ENCODE peak calls at places on chromosome 13, in six cellular contexts. G is fibroblast of lung, O is HepG2, V is PC-3, X is MM.1S, U is neural progenitor cell. B is an unnamed sample. For H3K36me3, the result is how much of the 10 kb centered on the place peaks cover.

GRCh38 chr13:28329395-28330158 is 165.4 kb downstream of the FLT1 start:
- DNase-seq in O (no peak), G (peak), X (no peak), V (peak), U (peak), B (no peak)

GRCh38 chr13:71621152-71622124 is 245.6 kb downstream of the DACH1 start:
- DNase-seq in O (no peak), X (no peak), U (no peak), V (no peak), G (no peak), B (no peak)

GRCh38 chr13:20064128-20064527 is 96.7 kb downstream of the GJA3 start:
- DNase-seq in U (no peak), G (peak), O (no peak), V (no peak), X (no peak), B (no peak)

GRCh38 chr13:28320884-28321574 is 173.9 kb downstream of the FLT1 start:
- DNase-seq in X (no peak), O (peak), U (no peak), V (peak), G (peak), B (no peak)

GRCh38 chr13:65965496-65965895 is 1264.6 kb downstream of the PCDH9 start:
- DNase-seq in O (no peak), G (peak), X (no peak), V (peak), U (no peak), B (no peak)

GRCh38 chr13:33164331-33164730 is 121.2 kb downstream of the STARD13 start:
- DNase-seq in O (peak), G (no peak), X (no peak), V (no peak), U (no peak), B (no peak)

GRCh38 chr13:42048323-42048624 is 174 bp upstream of the DGKH start:
- DNase-seq in O (no peak), V (no peak), U (no peak), G (no peak), X (no peak), B (no peak)

GRCh38 chr13:36385471-36385870 is 39.3 kb upstream of the SPART start:
- DNase-seq in O (no peak), U (no peak), V (peak), X (no peak), G (peak), B (no peak)

GRCh38 chr13:51912091-51912490 is 50.3 kb downstream of the CCDC70 start:
- DNase-seq in U (no peak), O (no peak), G (no peak), V (peak), X (no peak), B (no peak)

GRCh38 chr13:70188567-70188966 is 80.3 kb upstream of the KLHL1 start:
- DNase-seq in V (no peak), O (no peak), U (no peak), X (no peak), G (no peak), B (no peak)

GRCh38 chr13:32314968-32315254 is 252 bp downstream of the ZAR1L start:
- DNase-seq in X (peak), V (peak), U (peak), G (peak), O (peak), B (no peak)

GRCh38 chr13:42836930-42837329 is 55.5 kb downstream of the FAM216B start:
- DNase-seq in O (no peak), V (peak), X (no peak), U (peak), G (peak), B (peak)

GRCh38 chr13:57630661-57631606 is 610 bp upstream of the PCDH17 start:
- DNase-seq in X (peak), O (no peak), U (peak), V (peak), G (peak), B (peak)

GRCh38 chr13:31793246-31793645 is 53.9 kb downstream of the RXFP2 start:
- DNase-seq in V (peak), O (no peak), G (peak), U (no peak), X (no peak), B (no peak)

GRCh38 chr13:96822900-96823299 is 171.4 kb downstream of the OXGR1 start:
- DNase-seq in X (peak), G (peak), V (peak), O (peak), U (peak), B (peak)

DNA sequence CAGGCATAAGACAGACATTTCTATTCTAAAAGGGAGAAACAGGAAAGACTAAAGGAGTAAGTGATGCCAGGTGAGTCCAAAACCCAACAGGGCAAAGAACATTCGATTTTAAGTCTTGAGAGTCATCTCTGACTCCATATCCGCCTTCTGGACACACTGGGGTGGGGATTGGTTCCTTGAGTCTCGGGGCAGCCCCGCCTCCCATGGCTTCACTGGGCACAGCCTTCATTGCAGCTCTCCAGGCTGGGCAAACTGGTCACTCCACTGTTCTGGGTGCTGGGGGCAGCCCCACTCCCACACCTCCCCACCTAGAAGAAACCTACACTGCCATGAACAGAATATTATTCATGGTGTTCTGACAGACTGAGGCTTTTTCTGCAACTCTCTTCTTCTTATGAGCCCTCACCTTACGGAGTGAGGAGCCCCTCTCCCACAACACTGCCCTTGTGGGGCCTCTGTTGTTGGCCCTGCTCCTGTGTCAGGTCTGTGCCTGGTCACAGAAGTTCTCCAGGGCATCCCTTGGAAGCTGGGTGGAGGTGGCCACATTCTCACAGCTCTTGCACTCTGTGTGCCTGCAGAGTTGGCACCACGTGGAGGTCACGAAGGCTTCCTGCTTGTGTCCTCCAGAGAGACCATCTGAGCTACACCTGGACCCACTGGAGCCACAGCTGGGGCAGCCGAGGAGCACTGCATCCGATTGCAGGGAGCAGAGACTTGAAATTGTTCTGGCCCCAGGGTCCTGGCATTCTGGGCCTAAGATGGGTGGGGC is 95.4 kb downstream of the COL4A2 start:
- DNase-seq in O (no peak), X (no peak), U (no peak), G (no peak), V (no peak), B (no peak)
- H3K9ac ChIP-seq in O (no peak), X (no peak), U (no peak), G (no peak), V (no peak), B (no peak)

DNA sequence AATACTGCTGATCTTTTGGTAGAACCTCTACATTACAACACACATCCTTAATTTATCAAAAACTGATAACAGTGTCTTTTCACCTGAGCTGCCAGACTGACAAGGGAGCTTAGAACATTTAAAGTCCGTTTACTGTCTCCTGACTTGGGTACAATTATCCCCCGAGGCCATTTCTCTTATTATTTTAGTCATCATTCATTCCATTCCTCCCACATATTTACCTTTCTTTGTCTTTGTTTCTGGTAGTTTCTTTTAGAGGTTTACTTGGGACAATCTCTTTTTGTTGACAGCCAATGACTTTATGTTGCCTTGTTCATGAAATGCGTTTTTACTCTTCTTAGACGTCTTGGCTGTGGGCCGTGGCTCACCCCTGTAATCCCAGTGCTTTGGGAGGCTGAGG is 186.9 kb downstream of the PCCA start:
- DNase-seq in X (no peak), U (no peak), G (no peak), V (peak), O (no peak), B (no peak)
- TF ChIP-seq CTCF in X (no peak), U (no peak), G (no peak), V (no peak), O (no peak), B (no peak)

GRCh38 chr13:29526741-29527140 is 68.7 kb downstream of the SLC7A1 start:
- DNase-seq in X (no peak), U (no peak), V (no peak), O (no peak), G (no peak), B (no peak)

GRCh38 chr13:29532136-29532535 is 63.4 kb downstream of the SLC7A1 start:
- DNase-seq in O (no peak), G (no peak), V (no peak), X (no peak), U (no peak), B (no peak)

GRCh38 chr13:29527916-29528315 is 67.6 kb downstream of the SLC7A1 start:
- DNase-seq in O (no peak), U (no peak), G (no peak), V (no peak), X (no peak), B (no peak)

GRCh38 chr13:29527511-29527910 is 68.0 kb downstream of the SLC7A1 start:
- DNase-seq in X (no peak), G (no peak), V (no peak), U (no peak), O (no peak), B (no peak)

GRCh38 chr13:29529755-29530154 is 65.7 kb downstream of the SLC7A1 start:
- DNase-seq in X (no peak), V (no peak), U (no peak), O (no peak), G (no peak), B (no peak)
- H3K36me3 ChIP-seq in X (under half), V (under half), U (under half), O (half or more), G (under half), B (under half)

GRCh38 chr13:104809483-104809882 is 1726.0 kb downstream of the EFNB2 start:
- DNase-seq in V (no peak), O (no peak), X (no peak), G (peak), U (no peak), B (no peak)
- H3K9ac ChIP-seq in V (no peak), O (no peak), X (no peak), G (no peak), U (no peak), B (no peak)

GRCh38 chr13:48504606-48505369 is 28.1 kb downstream of the RCBTB2 start:
- DNase-seq in G (no peak), X (no peak), V (no peak), U (no peak), O (no peak), B (peak)
- TF ChIP-seq CTCF in G (no peak), X (no peak), V (no peak), U (peak), O (peak), B (peak)

GRCh38 chr13:91355099-91355825 is 7.8 kb downstream of the MIR17HG start:
- DNase-seq in G (no peak), X (no peak), V (no peak), O (no peak), U (no peak), B (no peak)

GRCh38 chr13:91351980-91352379 is 4.5 kb downstream of the MIR17HG start:
- DNase-seq in X (no peak), G (no peak), U (peak), V (no peak), O (no peak), B (no peak)

GRCh38 chr13:91351123-91351522 is 3.6 kb downstream of the MIR17HG start:
- DNase-seq in V (no peak), U (no peak), O (no peak), X (no peak), G (no peak), B (no peak)

GRCh38 chr13:91355826-91356710 is 8.6 kb downstream of the MIR17HG start:
- DNase-seq in O (no peak), G (no peak), V (no peak), X (no peak), U (no peak), B (no peak)

GRCh38 chr13:91353494-91353893 is 6.0 kb downstream of the MIR17HG start:
- DNase-seq in V (no peak), X (no peak), U (no peak), G (no peak), O (no peak), B (no peak)
- H3K36me3 ChIP-seq in V (half or more), X (under half), U (half or more), G (under half), O (half or more), B (half or more)

GRCh38 chr13:110562696-110563462 is 1.4 kb upstream of the RAB20 start:
- DNase-seq in X (no peak), U (no peak), G (no peak), V (no peak), O (peak), B (peak)
- H3K9ac ChIP-seq in X (no peak), U (no peak), G (no peak), V (peak), O (peak), B (no peak)

GRCh38 chr13:50580684-50581305 is 262.7 kb downstream of the DLEU7 start:
- DNase-seq in U (no peak), X (no peak), O (no peak), G (peak), V (no peak), B (no peak)
- TF ChIP-seq CTCF in U (no peak), X (no peak), O (no peak), G (peak), V (no peak), B (no peak)

GRCh38 chr13:114059428-114059827 is 73.0 kb downstream of the RASA3 start:
- DNase-seq in G (no peak), X (no peak), U (no peak), O (no peak), V (no peak), B (no peak)

GRCh38 chr13:114062341-114062740 is 70.1 kb downstream of the RASA3 start:
- DNase-seq in X (no peak), G (no peak), V (no peak), U (no peak), O (no peak), B (no peak)

GRCh38 chr13:114059946-114060860 is 72.2 kb downstream of the RASA3 start:
- DNase-seq in O (no peak), G (no peak), U (no peak), X (no peak), V (no peak), B (no peak)

GRCh38 chr13:114061746-114062145 is 70.7 kb downstream of the RASA3 start:
- DNase-seq in G (no peak), X (no peak), U (no peak), O (no peak), V (no peak), B (no peak)

GRCh38 chr13:114061047-114061446 is 71.4 kb downstream of the RASA3 start:
- DNase-seq in X (no peak), U (no peak), G (no peak), O (no peak), V (no peak), B (no peak)
- H3K36me3 ChIP-seq in X (under half), U (under half), G (under half), O (under half), V (under half), B (under half)

GRCh38 chr13:75675421-75675820 is 39.3 kb downstream of the LMO7 start:
- DNase-seq in G (peak), U (no peak), V (no peak), X (no peak), O (no peak), B (no peak)
- H3K9ac ChIP-seq in G (no peak), U (no peak), V (no peak), X (no peak), O (no peak), B (no peak)